ENCODE peak calls at places on chromosomes 4 and X, in six cellular contexts. F, U, O, D, Y and L are unnamed samples. For H3K27me3, the result is how much of the 10 kb centered on the place peaks cover.

GRCh38 chrX:153830632-153831434 is 489 bp upstream of the PDZD4 start:
- DNase-seq in F (no peak), U (no peak), O (no peak), D (no peak), Y (peak), L (no peak)

GRCh38 chrX:45767021-45767491 is 566.4 kb upstream of the DIPK2B start:
- DNase-seq in F (no peak), U (no peak), O (no peak), D (no peak), Y (no peak), L (no peak)

GRCh38 chr4:10461091-10461849 is 4.0 kb upstream of the ZNF518B start:
- DNase-seq in F (peak), U (peak), O (peak), D (no peak), Y (peak), L (no peak)

GRCh38 chr4:81499840-81500239 is 28.1 kb upstream of the RASGEF1B start:
- DNase-seq in F (peak), U (no peak), O (no peak), D (no peak), Y (peak), L (no peak)

GRCh38 chr4:122700178-122700725 is 32.3 kb upstream of the BBS12 start:
- DNase-seq in F (peak), U (no peak), O (no peak), D (no peak), Y (peak), L (peak)

GRCh38 chrX:44314259-44314734 is 29.2 kb downstream of the EFHC2 start:
- DNase-seq in F (peak), U (no peak), O (no peak), D (no peak), Y (peak), L (no peak)

GRCh38 chr4:189825466-189825865 is 115.2 kb upstream of the FRG1 start:
- DNase-seq in F (no peak), U (no peak), O (no peak), D (no peak), Y (no peak), L (no peak)

GRCh38 chr4:114561590-114561989 is 37.0 kb upstream of the UGT8 start:
- DNase-seq in F (peak), U (no peak), O (no peak), D (no peak), Y (no peak), L (no peak)

GRCh38 chr4:185468999-185469398 is 2.5 kb downstream of the CCDC110 start:
- DNase-seq in F (no peak), U (no peak), O (no peak), D (no peak), Y (no peak), L (no peak)

GRCh38 chr4:151801547-151802516 is 41.0 kb upstream of the GATB start:
- DNase-seq in F (peak), U (no peak), O (peak), D (no peak), Y (peak), L (no peak)

GRCh38 chr4:140122891-140123290 is 31.1 kb downstream of the MAML3 start:
- DNase-seq in F (no peak), U (no peak), O (no peak), D (no peak), Y (no peak), L (no peak)

GRCh38 chr4:115154826-115155225 is 41.4 kb upstream of the NDST4 start:
- DNase-seq in F (no peak), U (no peak), O (no peak), D (no peak), Y (no peak), L (no peak)

GRCh38 chrX:24443943-24444342 is 21.1 kb upstream of the PDK3 start:
- DNase-seq in F (no peak), U (no peak), O (no peak), D (no peak), Y (no peak), L (no peak)

GRCh38 chr4:72846280-72847111 is 223.0 kb downstream of the COX18 start:
- DNase-seq in F (no peak), U (no peak), O (no peak), D (no peak), Y (peak), L (no peak)

GRCh38 chr4:98327694-98328093 is 66.5 kb downstream of the RAP1GDS1 start:
- DNase-seq in F (no peak), U (no peak), O (no peak), D (no peak), Y (no peak), L (no peak)

GRCh38 chr4:52614241-52614640 is 44.9 kb downstream of the USP46 start:
- DNase-seq in F (no peak), U (no peak), O (no peak), D (no peak), Y (no peak), L (no peak)

GRCh38 chrX:129798888-129799287 is 19.1 kb downstream of the SASH3 start:
- DNase-seq in F (no peak), U (no peak), O (no peak), D (no peak), Y (no peak), L (no peak)

GRCh38 chr4:121072080-121072835 is at the start of gene NDNF:
- DNase-seq in F (peak), U (peak), O (no peak), D (no peak), Y (peak), L (peak)

GRCh38 chr4:121070696-121071639 is 1.4 kb downstream of the NDNF start:
- DNase-seq in F (peak), U (peak), O (no peak), D (no peak), Y (peak), L (peak)

GRCh38 chr4:121071640-121072037 is 696 bp downstream of the NDNF start:
- DNase-seq in F (peak), U (no peak), O (no peak), D (no peak), Y (no peak), L (no peak)

GRCh38 chr4:121069419-121069818 is 2.9 kb downstream of the NDNF start:
- DNase-seq in F (no peak), U (no peak), O (no peak), D (no peak), Y (no peak), L (no peak)

GRCh38 chr4:121070274-121070673 is 2.1 kb downstream of the NDNF start:
- DNase-seq in F (peak), U (no peak), O (no peak), D (no peak), Y (peak), L (no peak)
- H3K27me3 ChIP-seq in F (under half), U (under half), O (under half), D (under half), Y (under half), L (under half)

DNA sequence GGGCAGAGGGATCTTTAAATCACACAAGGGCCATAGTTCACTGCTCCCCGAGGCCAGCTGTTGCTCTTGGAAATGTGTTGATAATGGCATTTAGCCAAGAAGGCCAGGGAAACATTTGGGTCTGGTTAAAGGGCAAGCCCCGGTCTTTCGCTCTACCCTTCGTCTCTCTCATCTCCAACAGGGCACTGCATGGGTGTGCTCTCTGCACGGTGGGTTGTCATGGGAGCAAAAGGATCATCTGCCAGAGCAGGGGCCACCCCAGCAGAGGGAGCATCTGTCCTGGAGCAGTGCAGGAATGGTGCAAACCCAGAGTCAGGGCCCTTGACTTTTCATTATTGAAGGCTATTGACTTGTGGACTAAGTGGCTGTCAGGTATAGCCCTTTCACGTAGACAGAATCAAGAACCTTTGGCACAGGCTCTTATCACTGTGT is 22.7 kb upstream of the PGRMC2 start:
- DNase-seq in F (peak), U (no peak), O (no peak), D (no peak), Y (peak), L (peak)
- H3K27ac ChIP-seq in F (peak), U (no peak), O (no peak), D (no peak), Y (no peak), L (no peak)

DNA sequence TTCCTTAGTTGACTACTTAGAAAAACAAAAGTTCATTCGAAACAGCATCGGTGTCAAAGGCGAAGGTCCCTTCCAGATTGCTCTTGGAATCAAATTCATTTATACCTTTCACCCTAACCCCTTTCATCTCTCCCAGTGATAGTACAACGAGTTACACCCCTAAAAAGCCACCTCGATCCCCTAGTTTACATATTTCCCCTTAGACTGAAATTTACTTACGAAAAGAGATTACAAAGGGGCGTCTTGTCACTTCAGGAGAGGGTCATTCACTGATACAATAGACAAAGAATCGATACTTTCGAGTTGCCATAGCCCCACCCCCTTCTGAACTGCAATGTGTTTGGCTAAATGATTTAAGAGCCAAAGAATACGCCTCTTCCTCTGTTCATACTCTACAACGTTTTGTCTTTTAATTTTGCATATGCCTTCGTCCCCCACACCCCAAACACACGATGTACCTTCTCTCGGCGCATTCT is 88.3 kb downstream of the HPRT1 start:
- DNase-seq in F (no peak), U (no peak), O (no peak), D (no peak), Y (no peak), L (no peak)
- H3K27me3 ChIP-seq in F (half or more), U (under half), O (under half), D (under half), Y (under half), L (under half)

GRCh38 chr4:142596121-142596520 is 250.0 kb downstream of the INPP4B start:
- DNase-seq in F (no peak), U (no peak), O (no peak), D (no peak), Y (no peak), L (no peak)

GRCh38 chr4:142600952-142601351 is 245.1 kb downstream of the INPP4B start:
- DNase-seq in F (no peak), U (no peak), O (no peak), D (no peak), Y (no peak), L (no peak)

GRCh38 chr4:142596595-142596994 is 249.5 kb downstream of the INPP4B start:
- DNase-seq in F (no peak), U (no peak), O (no peak), D (no peak), Y (no peak), L (no peak)

GRCh38 chr4:142598132-142598531 is 248.0 kb downstream of the INPP4B start:
- DNase-seq in F (no peak), U (no peak), O (no peak), D (no peak), Y (no peak), L (no peak)

DNA sequence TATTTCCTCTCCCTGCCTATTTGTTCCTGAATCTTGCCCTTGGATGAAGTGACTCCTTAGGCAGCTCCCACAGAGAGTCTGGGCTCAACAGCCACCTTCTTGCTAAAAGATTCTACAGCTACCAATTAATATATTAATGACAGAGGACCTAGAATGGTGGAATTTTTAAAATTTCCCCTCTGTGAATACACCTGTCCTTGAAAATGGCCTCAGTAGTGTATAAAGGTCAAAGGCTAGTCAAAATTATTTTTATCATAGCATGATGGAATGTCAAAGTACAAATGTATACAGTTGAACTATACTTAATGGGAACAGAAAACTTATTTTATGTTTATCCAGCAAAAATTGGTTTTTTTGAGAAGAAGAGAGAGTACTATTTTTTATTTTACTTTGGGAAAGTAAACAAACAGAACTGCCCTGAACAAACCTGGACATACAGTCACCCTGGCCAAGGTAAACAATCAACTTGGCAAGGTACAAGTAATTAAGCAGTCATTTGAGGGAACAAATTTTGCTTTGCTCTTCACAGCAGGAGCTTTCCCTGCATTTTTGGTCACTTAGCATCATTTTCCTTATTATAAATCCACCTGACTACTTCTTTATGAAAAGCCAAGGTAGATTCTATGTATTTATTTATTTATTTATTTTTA is 250.8 kb downstream of the INPP4B start:
- DNase-seq in F (no peak), U (no peak), O (no peak), D (no peak), Y (no peak), L (no peak)
- H3K27ac ChIP-seq in F (no peak), U (no peak), O (no peak), D (no peak), Y (no peak), L (no peak)

GRCh38 chr4:3729188-3729884 is 36.8 kb upstream of the ADRA2C start:
- DNase-seq in F (no peak), U (peak), O (no peak), D (no peak), Y (no peak), L (no peak)
- H3K27me3 ChIP-seq in F (half or more), U (under half), O (under half), D (under half), Y (under half), L (under half)

DNA sequence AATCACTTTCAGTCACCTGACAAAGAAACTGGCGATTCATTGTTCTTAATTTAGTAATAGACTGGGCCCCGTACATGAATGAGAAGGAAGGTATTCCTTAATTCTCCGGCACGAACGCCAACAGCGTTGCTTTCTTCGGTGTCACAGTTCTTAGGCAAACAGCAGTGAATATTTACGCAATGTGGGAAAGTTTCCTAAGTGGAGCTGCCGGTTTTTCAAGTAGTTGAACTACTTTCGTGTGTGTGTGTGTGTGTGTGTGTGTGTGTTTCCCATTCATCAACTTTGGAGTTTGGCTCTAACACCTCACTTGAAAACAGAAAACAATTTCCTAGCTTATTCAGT is 651 bp downstream of the NXT2 start:
- DNase-seq in F (peak), U (no peak), O (no peak), D (no peak), Y (no peak), L (no peak)
- H3K27ac ChIP-seq in F (peak), U (peak), O (peak), D (peak), Y (peak), L (peak)

GRCh38 chr4:25089058-25089763 is 58.5 kb upstream of the LGI2 start:
- DNase-seq in F (no peak), U (peak), O (no peak), D (no peak), Y (no peak), L (no peak)

GRCh38 chr4:25081866-25082471 is 51.2 kb upstream of the LGI2 start:
- DNase-seq in F (no peak), U (no peak), O (no peak), D (no peak), Y (peak), L (no peak)

GRCh38 chr4:25090516-25090915 is 59.8 kb upstream of the LGI2 start:
- DNase-seq in F (no peak), U (no peak), O (no peak), D (no peak), Y (no peak), L (no peak)

GRCh38 chr4:25088342-25088952 is 57.7 kb upstream of the LGI2 start:
- DNase-seq in F (no peak), U (peak), O (no peak), D (no peak), Y (no peak), L (no peak)

GRCh38 chr4:25085621-25086020 is 54.9 kb upstream of the LGI2 start:
- DNase-seq in F (peak), U (peak), O (no peak), D (no peak), Y (no peak), L (no peak)
- H3K27me3 ChIP-seq in F (under half), U (under half), O (under half), D (under half), Y (under half), L (under half)

GRCh38 chr4:15912961-15913630 is 25.4 kb downstream of the FGFBP1 start:
- DNase-seq in F (no peak), U (no peak), O (no peak), D (no peak), Y (no peak), L (no peak)
- H3K27ac ChIP-seq in F (no peak), U (no peak), O (no peak), D (peak), Y (no peak), L (no peak)